ENCODE peak calls at places on chromosomes 16 and 17, in six cellular contexts. F is aorta; Q is lung; Z is CD4-positive, alpha-beta T cell; Y is G401; L is head of caudate nucleus. H is an unnamed sample.

GRCh38 chr16:88593064-88593463 is 22.9 kb downstream of the ZC3H18 start:
- DNase-seq in F (no peak), Q (no peak), Z (no peak), Y (no peak), L (no peak), H (no peak)

GRCh38 chr17:82839617-82840292 is at the start of gene ZNF750:
- DNase-seq in F (peak), Q (no peak), Z (no peak), Y (no peak), L (no peak), H (peak)

GRCh38 chr16:88953003-88953690 is 23.9 kb downstream of the CBFA2T3 start:
- DNase-seq in F (no peak), Q (no peak), Z (no peak), Y (no peak), L (no peak), H (no peak)

GRCh38 chr16:87754535-87754934 is 11.3 kb downstream of the KLHDC4 start:
- DNase-seq in F (no peak), Q (no peak), Z (no peak), Y (no peak), L (no peak), H (no peak)

GRCh38 chr17:9937164-9937835 is 32.2 kb upstream of the RCVRN start:
- DNase-seq in F (no peak), Q (no peak), Z (no peak), Y (peak), L (peak), H (no peak)

GRCh38 chr16:1913327-1914083 is 4.7 kb downstream of the HS3ST6 start:
- DNase-seq in F (peak), Q (peak), Z (no peak), Y (no peak), L (no peak), H (no peak)

GRCh38 chr17:17078832-17079231 is 36.6 kb downstream of the MPRIP start:
- DNase-seq in F (peak), Q (no peak), Z (no peak), Y (no peak), L (no peak), H (no peak)

GRCh38 chr17:67884766-67885165 is 59.5 kb downstream of the BPTF start:
- DNase-seq in F (no peak), Q (no peak), Z (no peak), Y (no peak), L (no peak), H (no peak)

GRCh38 chr16:49332589-49333267 is 40.9 kb upstream of the C16orf78 start:
- DNase-seq in F (no peak), Q (peak), Z (no peak), Y (peak), L (no peak), H (no peak)

GRCh38 chr16:3182608-3183444 is 5.2 kb upstream of the OR1F1 start:
- DNase-seq in F (peak), Q (no peak), Z (no peak), Y (peak), L (no peak), H (no peak)

GRCh38 chr17:58328195-58329034 is at the start of gene TSPOAP1:
- DNase-seq in F (peak), Q (no peak), Z (peak), Y (peak), L (peak), H (no peak)

GRCh38 chr17:14756469-14756868 is 455.6 kb downstream of the HS3ST3B1 start:
- DNase-seq in F (no peak), Q (no peak), Z (no peak), Y (no peak), L (no peak), H (no peak)

GRCh38 chr16:6827931-6828330 is 504.7 kb upstream of the RBFOX1 start:
- DNase-seq in F (no peak), Q (no peak), Z (no peak), Y (peak), L (no peak), H (no peak)

GRCh38 chr17:3659541-3660111 is 8.8 kb downstream of the TAX1BP3 start:
- DNase-seq in F (peak), Q (peak), Z (no peak), Y (no peak), L (peak), H (no peak)

GRCh38 chr17:64779344-64780095 is 117.4 kb upstream of the SMURF2 start:
- DNase-seq in F (peak), Q (no peak), Z (no peak), Y (no peak), L (no peak), H (no peak)

GRCh38 chr17:48804936-48805411 is 12.1 kb downstream of the TTLL6 start:
- DNase-seq in F (peak), Q (peak), Z (peak), Y (peak), L (peak), H (peak)

GRCh38 chr17:44688675-44689491 is 693 bp downstream of the CCDC43 start:
- DNase-seq in F (no peak), Q (no peak), Z (no peak), Y (no peak), L (no peak), H (no peak)

GRCh38 chr16:8946544-8946943 is 17.2 kb downstream of the USP7 start:
- DNase-seq in F (no peak), Q (no peak), Z (no peak), Y (no peak), L (no peak), H (no peak)

GRCh38 chr17:7019406-7019805 is 3.4 kb upstream of the BCL6B start:
- DNase-seq in F (peak), Q (no peak), Z (no peak), Y (peak), L (no peak), H (no peak)

GRCh38 chr16:29819506-29819905 is 756 bp upstream of the MVP start:
- DNase-seq in F (no peak), Q (no peak), Z (no peak), Y (no peak), L (no peak), H (no peak)

GRCh38 chr17:17539591-17539990 is 43.4 kb upstream of the RASD1 start:
- DNase-seq in F (no peak), Q (no peak), Z (no peak), Y (no peak), L (no peak), H (no peak)